ENCODE peak calls at places on chromosome 6, in nine cellular contexts. Q is heart right ventricle, C is A549, R is gastrocnemius medialis, B is right lobe of liver, A is ovary, T is stomach, F is PC-9, S is psoas muscle. P is an unnamed sample.

GRCh38 chr6:108798672-108799355 is 49.4 kb upstream of the ARMC2 start:
- DNase-seq in Q (peak), C (no peak), R (no peak), B (peak), A (no peak), T (peak), F (no peak), S (no peak), P (peak)

GRCh38 chr6:165218816-165219215 is 90.6 kb downstream of the C6orf118 start:
- DNase-seq in Q (no peak), C (no peak), R (no peak), B (no peak), A (no peak), T (no peak), F (no peak), S (no peak), P (no peak)

GRCh38 chr6:9521152-9521530 is 893.7 kb downstream of the TFAP2A start:
- DNase-seq in Q (no peak), C (no peak), R (no peak), B (no peak), A (no peak), T (no peak), F (no peak), S (no peak), P (no peak)

GRCh38 chr6:109687271-109687721 is 3.7 kb downstream of the AK9 start:
- DNase-seq in Q (no peak), C (no peak), R (no peak), B (no peak), A (no peak), T (no peak), F (peak), S (no peak), P (no peak)

GRCh38 chr6:26607434-26608230 is 10.9 kb downstream of the ABT1 start:
- DNase-seq in Q (no peak), C (peak), R (no peak), B (no peak), A (no peak), T (peak), F (peak), S (no peak), P (peak)

GRCh38 chr6:167750956-167751358 is 75.8 kb upstream of the AFDN start:
- DNase-seq in Q (peak), C (no peak), R (peak), B (peak), A (peak), T (peak), F (peak), S (no peak), P (no peak)

GRCh38 chr6:158016571-158017383 is 35.1 kb downstream of the SYNJ2 start:
- DNase-seq in Q (no peak), C (no peak), R (no peak), B (no peak), A (no peak), T (no peak), F (no peak), S (peak), P (no peak)

GRCh38 chr6:25219581-25220249 is 59.5 kb upstream of the CARMIL1 start:
- DNase-seq in Q (no peak), C (no peak), R (no peak), B (no peak), A (no peak), T (no peak), F (no peak), S (no peak), P (no peak)

GRCh38 chr6:156256161-156256560 is 521.0 kb upstream of the ARID1B start:
- DNase-seq in Q (no peak), C (no peak), R (no peak), B (no peak), A (no peak), T (no peak), F (no peak), S (no peak), P (no peak)

GRCh38 chr6:110140650-110141049 is 38.8 kb downstream of the WASF1 start:
- DNase-seq in Q (no peak), C (peak), R (no peak), B (no peak), A (no peak), T (no peak), F (no peak), S (no peak), P (no peak)

GRCh38 chr6:72890671-72891070 is 268.8 kb downstream of the KCNQ5 start:
- DNase-seq in Q (no peak), C (no peak), R (no peak), B (no peak), A (no peak), T (no peak), F (no peak), S (no peak), P (no peak)

GRCh38 chr6:121800047-121800446 is 364.6 kb downstream of the GJA1 start:
- DNase-seq in Q (no peak), C (no peak), R (no peak), B (no peak), A (no peak), T (no peak), F (no peak), S (no peak), P (no peak)

GRCh38 chr6:44225579-44226325 is 2.4 kb downstream of the SLC29A1 start:
- DNase-seq in Q (no peak), C (no peak), R (no peak), B (peak), A (no peak), T (no peak), F (no peak), S (no peak), P (no peak)

GRCh38 chr6:40482532-40482931 is 104.6 kb downstream of the LRFN2 start:
- DNase-seq in Q (no peak), C (no peak), R (no peak), B (no peak), A (no peak), T (no peak), F (no peak), S (no peak), P (no peak)

GRCh38 chr6:3026811-3027626 is 27.3 kb downstream of the NQO2 start:
- DNase-seq in Q (no peak), C (no peak), R (no peak), B (peak), A (no peak), T (no peak), F (no peak), S (no peak), P (peak)

GRCh38 chr6:42091718-42092023 is 41.3 kb downstream of the TAF8 start:
- DNase-seq in Q (no peak), C (no peak), R (no peak), B (no peak), A (no peak), T (no peak), F (peak), S (no peak), P (no peak)

GRCh38 chr6:79430913-79431312 is 106.3 kb downstream of the LCA5 start:
- DNase-seq in Q (no peak), C (no peak), R (no peak), B (no peak), A (no peak), T (no peak), F (no peak), S (no peak), P (no peak)

GRCh38 chr6:23647045-23647444 is 479.0 kb upstream of the NRSN1 start:
- DNase-seq in Q (no peak), C (no peak), R (no peak), B (no peak), A (no peak), T (no peak), F (no peak), S (no peak), P (no peak)

GRCh38 chr6:170403451-170403850 is 96.9 kb downstream of the FAM120B start:
- DNase-seq in Q (no peak), C (no peak), R (no peak), B (no peak), A (no peak), T (no peak), F (no peak), S (no peak), P (no peak)

GRCh38 chr6:40798069-40798770 is 211.1 kb upstream of the LRFN2 start:
- DNase-seq in Q (no peak), C (no peak), R (no peak), B (no peak), A (no peak), T (no peak), F (no peak), S (no peak), P (no peak)

GRCh38 chr6:35494161-35494563 is 2.7 kb downstream of the TEAD3 start:
- DNase-seq in Q (no peak), C (no peak), R (no peak), B (no peak), A (peak), T (no peak), F (no peak), S (no peak), P (no peak)

GRCh38 chr6:44052419-44053011 is 74.7 kb downstream of the MRPL14 start:
- DNase-seq in Q (no peak), C (peak), R (peak), B (no peak), A (no peak), T (no peak), F (no peak), S (peak), P (no peak)

GRCh38 chr6:28794175-28795002 is 129.4 kb downstream of the TRIM27 start:
- DNase-seq in Q (no peak), C (peak), R (no peak), B (no peak), A (no peak), T (no peak), F (no peak), S (no peak), P (no peak)

GRCh38 chr6:159654483-159655098 is 38.5 kb downstream of the SOD2 start:
- DNase-seq in Q (no peak), C (peak), R (no peak), B (no peak), A (no peak), T (no peak), F (no peak), S (no peak), P (no peak)

GRCh38 chr6:158897236-158897635 is 78.1 kb upstream of the EZR start:
- DNase-seq in Q (no peak), C (no peak), R (no peak), B (no peak), A (no peak), T (no peak), F (no peak), S (no peak), P (no peak)

GRCh38 chr6:104829183-104829958 is 30.3 kb downstream of the HACE1 start:
- DNase-seq in Q (no peak), C (no peak), R (no peak), B (no peak), A (no peak), T (no peak), F (no peak), S (no peak), P (no peak)

GRCh38 chr6:13444604-13445003 is 42.8 kb downstream of the GFOD1 start:
- DNase-seq in Q (no peak), C (no peak), R (no peak), B (no peak), A (no peak), T (no peak), F (no peak), S (no peak), P (no peak)
- H3K27ac ChIP-seq in Q (peak), C (no peak), R (peak), B (no peak), A (no peak), T (peak), F (no peak), S (peak), P (no peak)

DNA sequence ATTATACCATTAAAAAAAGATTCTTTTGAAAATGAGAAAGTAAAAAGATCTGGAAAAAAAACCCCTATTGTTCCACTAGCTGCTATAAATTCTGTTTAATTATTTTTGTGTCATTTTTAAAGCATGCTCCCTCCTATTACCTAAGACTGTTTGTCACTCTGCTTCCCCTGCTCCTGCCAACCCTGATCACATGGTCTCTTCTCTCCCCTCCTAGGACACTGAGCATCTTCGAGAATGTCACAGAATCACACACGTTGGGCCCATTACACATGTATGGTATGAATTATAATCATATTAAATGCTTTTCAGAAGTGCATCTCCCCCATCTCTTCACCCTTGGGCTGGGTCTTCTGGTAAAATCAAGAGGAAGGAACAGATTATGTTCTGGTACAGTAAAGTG is 6.2 kb downstream of the SNAP91 start:
- DNase-seq in Q (no peak), C (no peak), R (no peak), B (no peak), A (no peak), T (no peak), F (no peak), S (no peak), P (no peak)
- TF ChIP-seq CTCF in Q (no peak), C (no peak), R (no peak), B (no peak), A (no peak), T (no peak), F (no peak), S (no peak), P (no peak)

GRCh38 chr6:124960757-124961467 is 1.3 kb upstream of the RNF217 start:
- DNase-seq in Q (no peak), C (no peak), R (no peak), B (no peak), A (no peak), T (no peak), F (no peak), S (no peak), P (no peak)

GRCh38 chr6:124962617-124963415 is 579 bp downstream of the RNF217 start:
- DNase-seq in Q (peak), C (peak), R (peak), B (peak), A (peak), T (peak), F (peak), S (peak), P (no peak)

GRCh38 chr6:124963416-124964083 is 1.3 kb downstream of the RNF217 start:
- DNase-seq in Q (no peak), C (peak), R (no peak), B (no peak), A (no peak), T (no peak), F (no peak), S (peak), P (no peak)

GRCh38 chr6:124961784-124962611 is at the start of gene RNF217:
- DNase-seq in Q (peak), C (peak), R (peak), B (peak), A (peak), T (peak), F (peak), S (peak), P (no peak)

DNA sequence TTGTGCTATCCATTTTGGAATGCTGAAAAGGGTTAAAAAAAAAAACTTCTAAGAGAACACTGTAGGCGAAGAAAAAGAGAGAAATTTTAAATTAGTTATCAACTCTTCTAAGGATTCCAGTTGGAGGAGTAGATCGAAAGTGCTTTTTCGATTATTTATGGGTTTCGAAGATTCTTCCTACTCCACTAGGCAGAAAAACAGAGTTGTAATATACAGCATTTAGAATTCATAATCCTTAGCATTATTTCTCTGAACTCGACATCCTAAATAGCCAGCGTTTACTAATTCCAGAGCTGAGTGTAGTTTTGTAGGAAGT is 811 bp upstream of the RNF217 start:
- DNase-seq in Q (no peak), C (no peak), R (no peak), B (no peak), A (no peak), T (no peak), F (no peak), S (no peak), P (no peak)
- H3K27ac ChIP-seq in Q (peak), C (peak), R (peak), B (peak), A (peak), T (peak), F (peak), S (peak), P (no peak)

GRCh38 chr6:163179721-163180120 is 234.8 kb upstream of the QKI start:
- DNase-seq in Q (no peak), C (no peak), R (no peak), B (no peak), A (no peak), T (no peak), F (no peak), S (no peak), P (no peak)

GRCh38 chr6:163179061-163179460 is 235.5 kb upstream of the QKI start:
- DNase-seq in Q (no peak), C (no peak), R (no peak), B (no peak), A (no peak), T (no peak), F (no peak), S (no peak), P (no peak)

GRCh38 chr6:163182696-163183095 is 231.8 kb upstream of the QKI start:
- DNase-seq in Q (no peak), C (no peak), R (no peak), B (no peak), A (no peak), T (no peak), F (no peak), S (no peak), P (no peak)

GRCh38 chr6:163181666-163182180 is 232.8 kb upstream of the QKI start:
- DNase-seq in Q (no peak), C (no peak), R (no peak), B (no peak), A (no peak), T (no peak), F (no peak), S (no peak), P (no peak)

DNA sequence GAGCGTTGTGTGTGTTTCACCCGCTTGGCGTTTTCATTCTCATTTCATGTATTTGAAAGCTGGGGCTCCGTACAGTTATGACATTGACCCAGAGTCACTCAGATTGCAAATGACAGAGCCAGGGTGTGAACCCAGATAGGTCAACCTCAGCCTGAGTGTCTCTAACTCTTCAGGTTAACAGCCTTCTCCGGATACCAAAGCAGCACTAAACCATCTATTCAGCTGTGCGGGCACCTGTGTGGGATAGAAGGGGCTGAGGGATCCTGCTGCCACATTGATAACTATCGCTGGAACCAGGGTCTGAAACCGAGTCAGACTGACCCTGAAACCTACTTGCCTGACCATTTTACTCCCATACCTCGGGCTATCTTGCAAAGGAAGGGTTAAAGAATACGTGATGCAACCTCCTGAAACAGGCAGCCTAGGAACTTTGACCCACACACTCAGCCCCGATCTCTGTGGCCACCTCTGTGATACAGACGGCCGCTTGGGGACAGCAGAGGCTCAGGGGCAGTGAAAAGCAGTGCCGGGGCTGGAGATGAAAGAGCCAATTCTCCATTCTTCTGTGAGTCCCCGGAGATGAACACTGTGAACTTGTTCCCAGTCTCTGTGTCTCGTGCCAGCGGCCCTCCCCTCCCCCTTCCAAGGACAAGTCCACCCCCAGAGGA is 233.5 kb upstream of the QKI start:
- DNase-seq in Q (peak), C (peak), R (peak), B (peak), A (peak), T (peak), F (peak), S (peak), P (no peak)
- TF ChIP-seq CTCF in Q (peak), C (peak), R (peak), B (peak), A (no peak), T (peak), F (peak), S (peak), P (no peak)

GRCh38 chr6:1315201-1315559 is 3.3 kb downstream of the FOXQ1 start:
- DNase-seq in Q (no peak), C (no peak), R (no peak), B (no peak), A (no peak), T (no peak), F (no peak), S (no peak), P (no peak)
- H3K27ac ChIP-seq in Q (no peak), C (no peak), R (no peak), B (no peak), A (no peak), T (peak), F (peak), S (no peak), P (no peak)

DNA sequence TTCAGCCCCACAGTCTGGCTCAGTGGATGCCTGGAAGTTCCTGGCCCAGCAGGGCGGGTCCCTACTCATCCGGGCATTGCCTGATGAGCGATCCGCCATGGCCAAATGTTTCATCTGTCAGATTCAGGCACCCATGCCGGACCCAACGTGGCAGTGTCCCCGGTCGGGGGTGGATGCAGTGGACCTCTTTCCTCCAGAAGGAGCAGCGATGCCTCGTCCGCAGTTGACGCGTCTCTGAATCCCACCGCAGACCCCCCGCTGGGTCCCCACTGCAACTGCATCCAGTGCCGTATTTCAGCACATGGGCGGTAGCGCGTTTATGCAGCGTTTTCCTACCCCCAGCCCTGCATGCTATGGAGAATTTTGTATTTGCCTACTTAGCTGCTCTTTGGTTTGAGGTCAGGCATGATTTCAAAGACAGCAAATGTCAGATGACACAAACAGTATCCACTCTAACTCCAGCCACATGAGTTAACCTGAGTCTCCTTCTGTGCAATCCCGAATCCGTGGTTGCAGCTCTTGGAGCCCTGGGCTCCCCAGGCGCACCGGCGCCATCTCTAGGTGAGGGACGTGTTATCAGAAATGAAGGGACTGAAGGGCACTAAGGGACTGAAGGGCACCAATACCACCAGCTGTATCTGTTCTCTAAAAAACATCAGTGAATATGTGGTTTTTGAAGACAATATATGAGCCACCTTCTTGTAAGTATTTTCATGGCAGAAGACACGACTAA is 72.6 kb upstream of the THBS2 start:
- DNase-seq in Q (no peak), C (peak), R (no peak), B (no peak), A (no peak), T (no peak), F (no peak), S (no peak), P (no peak)
- TF ChIP-seq CTCF in Q (no peak), C (peak), R (no peak), B (no peak), A (no peak), T (no peak), F (no peak), S (no peak), P (no peak)

GRCh38 chr6:143187173-143187908 is 126.7 kb downstream of the AIG1 start:
- DNase-seq in Q (no peak), C (no peak), R (no peak), B (no peak), A (no peak), T (no peak), F (no peak), S (no peak), P (no peak)
- H3K27ac ChIP-seq in Q (peak), C (no peak), R (no peak), B (no peak), A (no peak), T (no peak), F (no peak), S (no peak), P (no peak)

GRCh38 chr6:70210462-70210861 is 92.4 kb downstream of the COL9A1 start:
- DNase-seq in Q (no peak), C (peak), R (no peak), B (no peak), A (no peak), T (no peak), F (no peak), S (no peak), P (no peak)
- TF ChIP-seq CTCF in Q (no peak), C (peak), R (no peak), B (peak), A (no peak), T (peak), F (no peak), S (peak), P (no peak)

GRCh38 chr6:152186840-152187239 is 379.4 kb downstream of the ESR1 start:
- DNase-seq in Q (no peak), C (no peak), R (no peak), B (no peak), A (no peak), T (no peak), F (no peak), S (no peak), P (no peak)
- H3K27ac ChIP-seq in Q (no peak), C (no peak), R (no peak), B (no peak), A (no peak), T (no peak), F (no peak), S (no peak), P (peak)